ENCODE peak calls at places on chromosomes 5 and 9, in four cellular contexts. P is left ventricle myocardium inferior, O is mesendoderm, U is fibroblast of pulmonary artery. I is an unnamed sample.

GRCh38 chr5:78747703-78748359 is 99.3 kb upstream of the LHFPL2 start:
- DNase-seq in P (no peak), O (peak), U (peak), I (peak)

GRCh38 chr9:95491543-95492330 is 25.0 kb downstream of the PTCH1 start:
- DNase-seq in U (no peak), O (no peak), P (no peak), I (no peak)

GRCh38 chr5:119011186-119011585 is 22.8 kb upstream of the DTWD2 start:
- DNase-seq in P (no peak), U (no peak), O (no peak), I (no peak)

GRCh38 chr5:139746691-139747582 is 48.7 kb upstream of the PSD2 start:
- DNase-seq in P (no peak), O (peak), U (no peak), I (peak)

GRCh38 chr5:11494340-11494739 is 409.9 kb downstream of the CTNND2 start:
- DNase-seq in P (no peak), U (peak), O (no peak), I (peak)

GRCh38 chr5:169893010-169893409 is 87.3 kb downstream of the INSYN2B start:
- DNase-seq in U (no peak), O (no peak), P (no peak), I (no peak)

GRCh38 chr5:78992136-78992535 is 7.0 kb upstream of the ARSB start:
- DNase-seq in P (no peak), U (no peak), O (no peak), I (no peak)

GRCh38 chr9:71895122-71895521 is 15.9 kb downstream of the ABHD17B start:
- DNase-seq in O (no peak), P (no peak), U (peak), I (no peak)

GRCh38 chr5:179763215-179763945 is 30.4 kb upstream of the LTC4S start:
- DNase-seq in O (peak), P (peak), U (peak), I (peak)

GRCh38 chr5:34722183-34722582 is 66.1 kb downstream of the RAI14 start:
- DNase-seq in O (no peak), U (no peak), P (no peak), I (no peak)

GRCh38 chr5:74633710-74634109 is 6.8 kb downstream of the ENC1 start:
- DNase-seq in P (no peak), O (no peak), U (no peak), I (no peak)

GRCh38 chr5:128791312-128791711 is 174.0 kb upstream of the SLC27A6 start:
- DNase-seq in O (no peak), P (no peak), U (no peak), I (no peak)

GRCh38 chr9:89695441-89695891 is 90.7 kb downstream of the GADD45G start:
- DNase-seq in P (no peak), U (no peak), O (peak), I (no peak)

GRCh38 chr9:107872457-107873192 is 383.1 kb upstream of the KLF4 start:
- DNase-seq in P (no peak), O (peak), U (no peak), I (no peak)

GRCh38 chr5:28009526-28010025 is 971.2 kb upstream of the CDH9 start:
- DNase-seq in P (no peak), O (peak), U (no peak), I (no peak)

GRCh38 chr5:113172231-113172826 is 195.7 kb downstream of the DCP2 start:
- DNase-seq in O (no peak), U (no peak), P (no peak), I (no peak)

GRCh38 chr9:99087462-99087861 is 17.5 kb upstream of the TGFBR1 start:
- DNase-seq in U (no peak), O (no peak), P (no peak), I (no peak)

I was measured in adipocyte.